ENCODE peak calls at places on chromosome X, in four cellular contexts. M is GM12878, S is HepG2, Z is H1. F is an unnamed sample. For H3K4me1, the result is how much of the 10 kb centered on the place peaks cover.

GRCh38 chrX:150680974-150681373 is 12.2 kb upstream of the MTMR1 start:
- DNase-seq in M (no peak), Z (no peak), S (peak), F (no peak)

GRCh38 chrX:9315086-9315485 is 149.8 kb upstream of the TBL1X start:
- DNase-seq in M (no peak), S (no peak), Z (no peak), F (no peak)

GRCh38 chrX:21975827-21976226 is 35.3 kb downstream of the SMS start:
- DNase-seq in M (no peak), S (no peak), Z (no peak), F (no peak)

GRCh38 chrX:19702856-19703255 is 184.5 kb downstream of the SH3KBP1 start:
- DNase-seq in S (no peak), Z (no peak), M (no peak), F (no peak)

GRCh38 chrX:148517191-148517590 is 16.8 kb downstream of the AFF2 start:
- DNase-seq in M (no peak), S (no peak), Z (no peak), F (no peak)

GRCh38 chrX:42976729-42977366 is 198.9 kb upstream of the PPP1R2C start:
- DNase-seq in S (no peak), M (no peak), Z (no peak), F (no peak)

GRCh38 chrX:99722094-99722493 is 688.0 kb downstream of the PCDH19 start:
- DNase-seq in S (no peak), Z (no peak), M (no peak), F (no peak)

GRCh38 chrX:39398215-39398972 is 597.1 kb downstream of the MID1IP1 start:
- DNase-seq in Z (no peak), S (no peak), M (no peak), F (no peak)

GRCh38 chrX:53235566-53235965 is 10.6 kb upstream of the KDM5C start:
- DNase-seq in S (no peak), M (no peak), Z (no peak), F (no peak)

GRCh38 chrX:73401591-73402266 is 45.1 kb upstream of the CDX4 start:
- DNase-seq in Z (peak), S (no peak), M (no peak), F (peak)

GRCh38 chrX:69466546-69466945 is 37.6 kb upstream of the NALF2 start:
- DNase-seq in M (no peak), Z (no peak), S (no peak), F (no peak)

GRCh38 chrX:38215141-38215540 is 5.5 kb downstream of the SRPX start:
- DNase-seq in S (no peak), Z (no peak), M (no peak), F (no peak)

GRCh38 chrX:31057691-31058090 is 14.2 kb downstream of the FTHL17 start:
- DNase-seq in M (no peak), S (no peak), Z (no peak), F (no peak)

GRCh38 chrX:147958316-147958715 is 22.8 kb upstream of the FMR1NB start:
- DNase-seq in Z (no peak), S (no peak), M (no peak), F (no peak)

GRCh38 chrX:97882306-97882705 is 998.6 kb downstream of the RPA4 start:
- DNase-seq in M (no peak), S (no peak), Z (no peak), F (no peak)

GRCh38 chrX:53684415-53685192 is 1.9 kb downstream of the HUWE1 start:
- DNase-seq in M (no peak), Z (no peak), S (no peak), F (no peak)

GRCh38 chrX:79325263-79325958 is 41.7 kb downstream of the ITM2A start:
- DNase-seq in S (no peak), Z (no peak), M (no peak), F (peak)

GRCh38 chrX:17616936-17617335 is 120.4 kb upstream of the SCML1 start:
- DNase-seq in M (no peak), Z (no peak), S (no peak), F (no peak)
- TF ChIP-seq SUZ12 in M (no peak), Z (no peak), S (no peak), F (no peak)

DNA sequence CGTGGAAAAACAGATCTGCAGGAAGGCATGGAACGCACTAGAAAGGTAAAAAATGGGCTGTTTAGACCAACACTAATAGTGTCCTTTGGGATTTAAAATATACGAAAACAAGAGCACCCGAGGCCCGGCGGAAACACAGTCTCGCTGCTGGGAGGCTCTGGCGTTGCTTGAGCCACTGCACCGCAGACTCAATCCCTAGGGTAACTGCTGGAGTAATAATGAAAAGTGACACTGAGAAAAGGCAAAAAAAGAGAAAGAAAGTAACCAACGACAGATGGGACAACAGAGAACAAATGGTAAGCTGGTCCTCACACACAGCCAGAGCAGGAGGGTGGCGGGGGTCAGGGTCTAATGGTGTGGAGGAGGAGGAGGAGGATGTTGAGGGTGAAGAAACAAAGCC is 15.4 kb downstream of the IRAK1 start:
- DNase-seq in M (no peak), Z (no peak), S (no peak), F (no peak)
- H3K4me1 ChIP-seq in M (under half), Z (under half), S (under half), F (under half)

GRCh38 chrX:45046417-45046816 is 154.3 kb downstream of the DIPK2B start:
- DNase-seq in M (no peak), Z (no peak), S (no peak), F (no peak)

DNA sequence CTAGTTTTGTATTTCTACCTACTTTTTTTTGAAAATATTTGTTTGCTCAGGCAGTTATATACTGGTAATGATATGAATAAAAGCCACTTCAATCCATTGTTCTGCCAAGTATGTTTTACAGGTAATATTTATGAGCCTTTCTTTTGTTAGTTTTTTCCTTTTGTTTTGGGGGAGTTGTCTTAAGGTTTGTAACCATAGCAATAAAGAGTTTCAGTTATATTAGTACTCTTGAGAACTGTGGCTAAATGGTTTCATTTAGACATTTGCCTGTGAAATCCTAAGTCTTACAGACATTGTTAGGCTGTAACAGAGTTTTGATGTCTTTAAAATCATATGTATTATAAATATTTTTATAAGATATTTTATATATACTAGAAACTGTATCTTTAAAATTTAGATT is 150.1 kb downstream of the DIPK2B start:
- DNase-seq in M (no peak), Z (no peak), S (no peak), F (no peak)
- TF ChIP-seq ZNF274 in M (no peak), Z (no peak), S (no peak), F (no peak)

DNA sequence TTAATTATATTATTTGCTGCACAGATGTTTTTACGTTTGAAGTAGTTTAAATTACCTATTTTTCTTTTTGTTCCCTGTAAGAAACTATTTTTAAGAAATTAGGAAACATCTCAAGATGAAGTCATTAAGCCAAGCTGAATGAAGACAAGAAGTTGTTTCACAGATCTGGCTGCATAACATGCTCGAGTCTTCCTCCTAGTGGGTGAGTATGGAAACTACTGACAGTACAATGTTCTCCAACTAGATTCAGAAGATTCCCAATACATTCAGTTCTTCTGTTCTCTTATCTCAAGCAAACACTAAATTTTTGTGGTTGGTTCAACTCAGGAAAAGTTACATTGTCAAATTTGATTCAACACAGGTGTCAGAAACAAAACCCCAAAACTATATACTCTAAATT is 256.8 kb upstream of the VCX start:
- DNase-seq in M (no peak), S (peak), Z (no peak), F (peak)
- TF ChIP-seq SUZ12 in M (no peak), S (no peak), Z (no peak), F (no peak)

DNA sequence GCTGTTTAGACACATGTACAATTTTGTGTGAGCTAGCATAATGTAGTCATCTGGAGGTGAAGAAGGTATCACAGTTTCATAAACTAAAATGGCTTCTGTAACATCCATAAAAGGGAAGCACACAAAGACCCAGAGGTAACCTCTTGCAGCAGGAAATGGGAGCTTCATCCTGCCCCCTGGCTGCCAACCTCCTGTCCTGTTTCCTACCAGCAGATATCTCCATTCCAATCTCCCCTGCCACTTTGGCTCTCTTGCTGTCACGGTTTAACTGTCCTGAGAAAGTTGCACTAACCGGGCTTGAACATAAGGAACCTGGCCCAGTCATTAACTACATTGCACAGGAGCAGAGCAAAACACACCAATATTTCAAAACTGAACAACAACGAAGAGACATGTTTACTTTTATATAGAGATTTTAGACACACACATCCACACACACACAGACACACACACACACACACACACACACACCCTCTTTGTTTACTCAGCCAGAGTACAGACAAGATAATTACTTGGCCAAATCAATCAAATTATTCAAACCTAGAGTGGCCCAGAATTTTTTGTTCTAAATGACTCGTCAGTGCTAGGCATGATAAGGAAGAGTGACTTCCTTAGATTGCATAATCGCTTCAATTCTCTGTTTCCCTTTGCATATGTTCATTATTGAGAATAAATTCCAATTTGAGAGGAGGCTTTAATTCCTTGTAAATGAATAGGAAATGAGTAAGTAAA is 24.2 kb downstream of the MID2 start:
- DNase-seq in Z (no peak), M (no peak), S (no peak), F (no peak)
- H3K4me1 ChIP-seq in Z (under half), M (under half), S (under half), F (under half)

GRCh38 chrX:40721489-40722106 is 13.7 kb downstream of the MED14 start:
- DNase-seq in Z (no peak), M (no peak), S (no peak), F (no peak)
- TF ChIP-seq ZNF274 in Z (no peak), M (no peak), S (no peak), F (no peak)

DNA sequence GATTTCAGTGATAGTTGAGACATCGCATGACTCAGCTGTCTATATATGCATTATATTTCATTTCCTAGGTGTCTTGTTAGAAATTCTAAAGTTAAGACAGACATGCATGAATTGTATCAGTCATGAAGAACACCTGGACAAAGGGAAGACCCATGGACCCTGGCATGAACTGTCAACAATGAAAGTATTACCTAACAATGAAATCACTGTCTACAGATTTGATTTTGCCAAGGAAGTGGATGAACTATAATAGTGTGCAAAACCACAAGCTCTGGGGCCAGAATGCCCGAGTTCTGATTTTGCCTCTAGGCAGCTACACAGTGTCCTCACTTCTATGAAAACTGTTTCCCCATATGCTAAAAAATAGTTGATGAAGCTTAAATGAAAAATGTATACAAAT is 386.1 kb downstream of the NLGN4X start:
- DNase-seq in Z (no peak), S (no peak), M (no peak), F (no peak)
- TF ChIP-seq SUZ12 in Z (no peak), S (no peak), M (no peak), F (no peak)

F was measured in NT2/D1.